ENCODE peak calls at places on chromosome 18, in eight cellular contexts. One of them, this sample, is unnamed.

GRCh38 chr18:61643884-61644647 is 248.7 kb downstream of the RNF152 start:
- DNase-seq in NCI-H2171 treated with DMSO at 0.1 percent for 48 hours: no peak
- DNase-seq in Ammon's horn: no peak
- DNase-seq in C1 segment of cervical spinal cord: no peak
- DNase-seq in A549: no peak
- DNase-seq in AG04450: no peak
- DNase-seq in SHP77: no peak
- DNase-seq in Karpas-422: no peak
- DNase-seq in this sample: no peak

GRCh38 chr18:38493991-38494559 is 928.5 kb upstream of the CELF4 start:
- DNase-seq in NCI-H2171 treated with DMSO at 0.1 percent for 48 hours: peak; percentile 3
- DNase-seq in Karpas-422: no peak
- DNase-seq in AG04450: no peak
- DNase-seq in SHP77: no peak
- DNase-seq in C1 segment of cervical spinal cord: peak; percentile 16
- DNase-seq in Ammon's horn: no peak
- DNase-seq in A549: no peak
- DNase-seq in this sample: no peak

GRCh38 chr18:34493099-34493544 is 217.0 kb upstream of the DTNA start:
- DNase-seq in A549: no peak
- DNase-seq in C1 segment of cervical spinal cord: peak; percentile 92
- DNase-seq in AG04450: no peak
- DNase-seq in SHP77: peak; percentile 85
- DNase-seq in Ammon's horn: peak; percentile 92
- DNase-seq in NCI-H2171 treated with DMSO at 0.1 percent for 48 hours: peak; percentile 92
- DNase-seq in Karpas-422: no peak
- DNase-seq in this sample: peak; percentile 20

GRCh38 chr18:48493856-48494255 is 45.0 kb upstream of the CTIF start:
- DNase-seq in C1 segment of cervical spinal cord: no peak
- DNase-seq in AG04450: no peak
- DNase-seq in SHP77: no peak
- DNase-seq in NCI-H2171 treated with DMSO at 0.1 percent for 48 hours: no peak
- DNase-seq in Ammon's horn: no peak
- DNase-seq in Karpas-422: no peak
- DNase-seq in A549: no peak
- DNase-seq in this sample: no peak

GRCh38 chr18:23529597-23529996 is 26.3 kb downstream of the RMC1 start:
- DNase-seq in C1 segment of cervical spinal cord: no peak
- DNase-seq in A549: peak; percentile 54
- DNase-seq in NCI-H2171 treated with DMSO at 0.1 percent for 48 hours: no peak
- DNase-seq in SHP77: no peak
- DNase-seq in Ammon's horn: no peak
- DNase-seq in Karpas-422: no peak
- DNase-seq in AG04450: no peak
- DNase-seq in this sample: no peak

GRCh38 chr18:64398320-64398719 is 249.4 kb upstream of the LINC00305 start:
- DNase-seq in A549: no peak
- DNase-seq in AG04450: no peak
- DNase-seq in SHP77: no peak
- DNase-seq in Karpas-422: no peak
- DNase-seq in NCI-H2171 treated with DMSO at 0.1 percent for 48 hours: no peak
- DNase-seq in C1 segment of cervical spinal cord: no peak
- DNase-seq in Ammon's horn: no peak
- DNase-seq in this sample: no peak

GRCh38 chr18:48639772-48640432 is 101.1 kb downstream of the CTIF start:
- DNase-seq in NCI-H2171 treated with DMSO at 0.1 percent for 48 hours: no peak
- DNase-seq in Karpas-422: peak; percentile 56
- DNase-seq in A549: peak; percentile 22
- DNase-seq in C1 segment of cervical spinal cord: no peak
- DNase-seq in AG04450: no peak
- DNase-seq in SHP77: no peak
- DNase-seq in Ammon's horn: no peak
- DNase-seq in this sample: no peak

GRCh38 chr18:37188016-37188791 is 359.3 kb downstream of the KIAA1328 start:
- DNase-seq in NCI-H2171 treated with DMSO at 0.1 percent for 48 hours: no peak
- DNase-seq in Ammon's horn: peak; percentile 6
- DNase-seq in A549: no peak
- DNase-seq in AG04450: no peak
- DNase-seq in Karpas-422: no peak
- DNase-seq in C1 segment of cervical spinal cord: peak; percentile 36
- DNase-seq in SHP77: no peak
- DNase-seq in this sample: no peak

GRCh38 chr18:46224181-46224775 is 120.1 kb downstream of the HAUS1 start:
- DNase-seq in AG04450: no peak
- DNase-seq in Ammon's horn: no peak
- DNase-seq in C1 segment of cervical spinal cord: no peak
- DNase-seq in Karpas-422: no peak
- DNase-seq in NCI-H2171 treated with DMSO at 0.1 percent for 48 hours: no peak
- DNase-seq in SHP77: no peak
- DNase-seq in A549: no peak
- DNase-seq in this sample: no peak

GRCh38 chr18:44826418-44827259 is 146.0 kb downstream of the SETBP1 start:
- DNase-seq in AG04450: peak; percentile 79
- DNase-seq in A549: no peak
- DNase-seq in Karpas-422: no peak
- DNase-seq in C1 segment of cervical spinal cord: peak; percentile 28
- DNase-seq in SHP77: peak; percentile 3
- DNase-seq in NCI-H2171 treated with DMSO at 0.1 percent for 48 hours: peak; percentile 93
- DNase-seq in Ammon's horn: peak; percentile 87
- DNase-seq in this sample: peak; percentile 90

GRCh38 chr18:76398899-76399612 is 96.0 kb downstream of the ZNF516 start:
- DNase-seq in A549: peak; percentile 77
- DNase-seq in SHP77: peak; percentile 43
- DNase-seq in Karpas-422: peak; percentile 92
- DNase-seq in AG04450: peak; percentile 49
- DNase-seq in C1 segment of cervical spinal cord: peak; percentile 35
- DNase-seq in NCI-H2171 treated with DMSO at 0.1 percent for 48 hours: peak; percentile 59
- DNase-seq in Ammon's horn: peak; percentile 96
- DNase-seq in this sample: peak; percentile 57

GRCh38 chr18:40469851-40470250 is 1485.2 kb upstream of the PIK3C3 start:
- DNase-seq in NCI-H2171 treated with DMSO at 0.1 percent for 48 hours: no peak
- DNase-seq in C1 segment of cervical spinal cord: peak; percentile 72
- DNase-seq in Karpas-422: no peak
- DNase-seq in SHP77: no peak
- DNase-seq in AG04450: no peak
- DNase-seq in A549: no peak
- DNase-seq in Ammon's horn: no peak
- DNase-seq in this sample: no peak

GRCh38 chr18:12018861-12019260 is 37.6 kb downstream of the IMPA2 start:
- DNase-seq in AG04450: no peak
- DNase-seq in A549: no peak
- DNase-seq in SHP77: no peak
- DNase-seq in C1 segment of cervical spinal cord: no peak
- DNase-seq in NCI-H2171 treated with DMSO at 0.1 percent for 48 hours: no peak
- DNase-seq in Ammon's horn: no peak
- DNase-seq in Karpas-422: no peak
- DNase-seq in this sample: no peak

GRCh38 chr18:12321331-12321730 is 13.3 kb downstream of the TUBB6 start:
- DNase-seq in Ammon's horn: no peak
- DNase-seq in Karpas-422: peak; percentile 50
- DNase-seq in AG04450: no peak
- DNase-seq in C1 segment of cervical spinal cord: no peak
- DNase-seq in A549: no peak
- DNase-seq in SHP77: no peak
- DNase-seq in NCI-H2171 treated with DMSO at 0.1 percent for 48 hours: no peak
- DNase-seq in this sample: no peak

GRCh38 chr18:76801567-76802505 is 20.5 kb upstream of the ZNF236 start:
- DNase-seq in C1 segment of cervical spinal cord: no peak
- DNase-seq in NCI-H2171 treated with DMSO at 0.1 percent for 48 hours: no peak
- DNase-seq in A549: peak; percentile 70
- DNase-seq in AG04450: no peak
- DNase-seq in SHP77: peak; percentile 50
- DNase-seq in Ammon's horn: peak; percentile 62
- DNase-seq in Karpas-422: peak; percentile 88
- DNase-seq in this sample: no peak

GRCh38 chr18:2971741-2972552 is 41.0 kb downstream of the LPIN2 start:
- DNase-seq in SHP77: no peak
- DNase-seq in C1 segment of cervical spinal cord: no peak
- DNase-seq in AG04450: no peak
- DNase-seq in NCI-H2171 treated with DMSO at 0.1 percent for 48 hours: no peak
- DNase-seq in A549: no peak
- DNase-seq in Ammon's horn: peak; percentile 52
- DNase-seq in Karpas-422: no peak
- DNase-seq in this sample: no peak

GRCh38 chr18:24835751-24836150 is 375.3 kb downstream of the HRH4 start:
- DNase-seq in AG04450: no peak
- DNase-seq in A549: no peak
- DNase-seq in C1 segment of cervical spinal cord: no peak
- DNase-seq in Ammon's horn: no peak
- DNase-seq in NCI-H2171 treated with DMSO at 0.1 percent for 48 hours: no peak
- DNase-seq in Karpas-422: no peak
- DNase-seq in SHP77: no peak
- DNase-seq in this sample: no peak

GRCh38 chr18:657998-658946 is 819 bp downstream of the TYMS start:
- DNase-seq in C1 segment of cervical spinal cord: no peak
- DNase-seq in A549: peak; percentile 77
- DNase-seq in Ammon's horn: peak; percentile 89
- DNase-seq in NCI-H2171 treated with DMSO at 0.1 percent for 48 hours: peak; percentile 69
- DNase-seq in AG04450: peak; percentile 50
- DNase-seq in SHP77: peak; percentile 94
- DNase-seq in Karpas-422: peak; percentile 88
- DNase-seq in this sample: peak; percentile 45

GRCh38 chr18:46622999-46623398 is 34.0 kb downstream of the LOXHD1 start:
- DNase-seq in SHP77: no peak
- DNase-seq in Ammon's horn: peak; percentile 22
- DNase-seq in C1 segment of cervical spinal cord: no peak
- DNase-seq in Karpas-422: peak; percentile 55
- DNase-seq in A549: no peak
- DNase-seq in NCI-H2171 treated with DMSO at 0.1 percent for 48 hours: peak; percentile 52
- DNase-seq in AG04450: no peak
- DNase-seq in this sample: no peak

GRCh38 chr18:3541549-3542386 is 91.8 kb downstream of the TGIF1 start:
- DNase-seq in C1 segment of cervical spinal cord: no peak
- DNase-seq in NCI-H2171 treated with DMSO at 0.1 percent for 48 hours: no peak
- DNase-seq in Ammon's horn: no peak
- DNase-seq in Karpas-422: no peak
- DNase-seq in AG04450: no peak
- DNase-seq in SHP77: no peak
- DNase-seq in A549: no peak
- DNase-seq in this sample: no peak

GRCh38 chr18:6752200-6752873 is 22.8 kb downstream of the ARHGAP28 start:
- DNase-seq in A549: no peak
- DNase-seq in AG04450: peak; percentile 53
- DNase-seq in NCI-H2171 treated with DMSO at 0.1 percent for 48 hours: no peak
- DNase-seq in SHP77: no peak
- DNase-seq in C1 segment of cervical spinal cord: no peak
- DNase-seq in Ammon's horn: no peak
- DNase-seq in Karpas-422: no peak
- DNase-seq in this sample: peak; percentile 67

GRCh38 chr18:57998461-57998860 is 45.6 kb upstream of the NEDD4L start:
- DNase-seq in SHP77: no peak
- DNase-seq in C1 segment of cervical spinal cord: no peak
- DNase-seq in AG04450: no peak
- DNase-seq in Ammon's horn: no peak
- DNase-seq in NCI-H2171 treated with DMSO at 0.1 percent for 48 hours: no peak
- DNase-seq in Karpas-422: no peak
- DNase-seq in A549: no peak
- DNase-seq in this sample: no peak

This sample was measured in brain pericyte.